ENCODE peak calls at places on chromosomes 13 and 19, in ten cellular contexts. M, C, X, B, L, R, E, Q, G and S are unnamed samples.
A peak's percentile ranks its signal among the peaks of the same experiment; 100 is the strongest.

GRCh38 chr19:16067205-16067938 is 8.9 kb upstream of the TPM4 start:
- DNase-seq in E (no peak), M (peak; percentile 94), R (no peak), G (peak; percentile 87), B (peak; percentile 69), C (peak; percentile 87), X (peak; percentile 60), L (peak; percentile 94), Q (peak; percentile 84), S (peak; percentile 91)

GRCh38 chr19:33227242-33227650 is 1.6 kb upstream of the SLC7A10 start:
- DNase-seq in G (peak; percentile 6), Q (no peak), L (no peak), E (no peak), C (no peak), M (peak; percentile 53), X (peak; percentile 34), R (no peak), B (no peak), S (peak; percentile 34)

GRCh38 chr19:12838182-12838890 is at the start of gene MAST1:
- DNase-seq in M (no peak), C (peak; percentile 68), B (no peak), E (peak; percentile 74), Q (no peak), R (peak; percentile 78), L (no peak), X (peak; percentile 51), G (no peak), S (no peak)

GRCh38 chr13:59038824-59039223 is 1124.9 kb downstream of the DIAPH3 start:
- DNase-seq in R (no peak), M (peak; percentile 74), L (no peak), C (no peak), B (no peak), E (no peak), X (no peak), G (peak; percentile 15), Q (no peak), S (no peak)

GRCh38 chr19:18093439-18094161 is 4.0 kb upstream of the MAST3 start:
- DNase-seq in M (no peak), B (no peak), C (peak; percentile 16), X (no peak), G (peak; percentile 20), Q (no peak), R (peak; percentile 54), L (no peak), E (peak; percentile 41), S (peak; percentile 33)

GRCh38 chr13:110403721-110404120 is 96.6 kb downstream of the COL4A2 start:
- DNase-seq in C (no peak), E (no peak), B (no peak), M (peak; percentile 83), R (no peak), L (no peak), Q (no peak), X (no peak), G (peak; percentile 67), S (no peak)

GRCh38 chr13:67267136-67267535 is 37.0 kb upstream of the PCDH9 start:
- DNase-seq in G (peak; percentile 35), Q (no peak), R (no peak), X (no peak), B (no peak), C (no peak), L (no peak), M (peak; percentile 78), E (no peak), S (peak; percentile 2)

GRCh38 chr19:44987148-44987675 is 14.1 kb upstream of the RELB start:
- DNase-seq in E (no peak), M (no peak), X (no peak), G (no peak), L (no peak), B (no peak), C (no peak), R (no peak), Q (no peak), S (no peak)

GRCh38 chr19:54418030-54418929 is 3.0 kb downstream of the TTYH1 start:
- DNase-seq in E (no peak), M (peak; percentile 22), X (no peak), G (peak; percentile 19), R (no peak), C (no peak), B (no peak), Q (no peak), L (no peak), S (peak; percentile 61)

GRCh38 chr19:1041835-1042685 is 2.2 kb downstream of the ABCA7 start:
- DNase-seq in M (no peak), B (no peak), G (no peak), R (peak; percentile 85), E (no peak), Q (no peak), L (peak; percentile 95), C (peak; percentile 95), X (peak; percentile 88), S (no peak)
- H3K4me3 ChIP-seq in M (no peak overlapping the region), B (no peak overlapping the region), G (no peak overlapping the region), R (peak overlapping the region; percentile 54), E (no peak overlapping the region), Q (no peak overlapping the region), L (no peak overlapping the region), C (no peak overlapping the region), X (peak overlapping the region; percentile 74), S (no peak overlapping the region)

DNA sequence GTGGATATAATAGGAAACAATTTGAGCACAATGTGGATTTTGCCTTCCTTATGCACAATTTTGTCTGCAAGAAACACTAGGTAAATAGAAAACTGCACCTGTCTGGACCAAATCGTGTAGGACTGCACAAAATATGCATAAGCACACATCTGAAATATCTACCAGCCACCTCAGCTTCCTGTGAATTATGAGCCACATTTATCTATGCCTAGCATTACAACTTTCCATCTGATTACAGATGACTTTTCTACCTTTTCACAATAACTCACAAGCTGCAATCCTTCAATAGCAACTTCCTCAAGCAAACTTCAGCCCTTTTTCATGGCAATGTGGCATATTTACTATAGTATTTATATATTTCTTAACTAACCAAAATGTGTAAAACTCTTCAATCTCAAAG is 5.7 kb upstream of the RFX2 start:
- DNase-seq in B (no peak), G (no peak), E (no peak), Q (no peak), X (no peak), R (no peak), C (no peak), L (no peak), M (no peak), S (no peak)
- TF ChIP-seq CTCF in B (no peak), G (no peak), E (no peak), Q (no peak), X (no peak), R (no peak), C (no peak), L (no peak), M (no peak), S (no peak)

GRCh38 chr13:40588101-40588500 is 78.3 kb downstream of the FOXO1 start:
- DNase-seq in C (no peak), R (no peak), E (no peak), M (no peak), X (no peak), B (no peak), G (no peak), Q (no peak), L (no peak), S (no peak)

GRCh38 chr13:40590112-40590862 is 76.2 kb downstream of the FOXO1 start:
- DNase-seq in X (no peak), L (no peak), Q (no peak), R (no peak), C (no peak), B (no peak), E (no peak), G (no peak), M (no peak), S (peak; percentile 40)

GRCh38 chr13:40592035-40592434 is 74.4 kb downstream of the FOXO1 start:
- DNase-seq in G (no peak), B (no peak), M (no peak), Q (no peak), E (no peak), X (no peak), L (no peak), C (no peak), R (no peak), S (no peak)

GRCh38 chr13:40591091-40591490 is 75.3 kb downstream of the FOXO1 start:
- DNase-seq in C (no peak), E (no peak), X (no peak), L (no peak), Q (no peak), R (no peak), G (no peak), B (no peak), M (no peak), S (no peak)

GRCh38 chr13:40589285-40590109 is 76.9 kb downstream of the FOXO1 start:
- DNase-seq in C (no peak), X (peak; percentile 62), M (peak; percentile 77), L (no peak), E (no peak), G (no peak), Q (no peak), R (peak; percentile 49), B (peak; percentile 16), S (peak; percentile 90)
- H3K4me3 ChIP-seq in C (no peak overlapping the region), X (peak overlapping the region; percentile 40), M (no peak overlapping the region), L (no peak overlapping the region), E (no peak overlapping the region), G (no peak overlapping the region), Q (peak overlapping the region; percentile 8), R (no peak overlapping the region), B (no peak overlapping the region), S (no peak overlapping the region)

GRCh38 chr19:49929611-49930482 is 543 bp upstream of the NUP62 start:
- DNase-seq in X (peak; percentile 95), E (peak; percentile 94), G (peak; percentile 97), L (peak; percentile 97), Q (peak; percentile 84), M (peak; percentile 94), B (peak; percentile 86), C (peak; percentile 91), R (peak; percentile 96), S (peak; percentile 99)
- TF ChIP-seq CTCF in X (no peak), E (peak; percentile 16), G (no peak), L (no peak), Q (no peak), M (peak; percentile 8), B (peak; percentile 0), C (no peak), R (no peak), S (no peak)

DNA sequence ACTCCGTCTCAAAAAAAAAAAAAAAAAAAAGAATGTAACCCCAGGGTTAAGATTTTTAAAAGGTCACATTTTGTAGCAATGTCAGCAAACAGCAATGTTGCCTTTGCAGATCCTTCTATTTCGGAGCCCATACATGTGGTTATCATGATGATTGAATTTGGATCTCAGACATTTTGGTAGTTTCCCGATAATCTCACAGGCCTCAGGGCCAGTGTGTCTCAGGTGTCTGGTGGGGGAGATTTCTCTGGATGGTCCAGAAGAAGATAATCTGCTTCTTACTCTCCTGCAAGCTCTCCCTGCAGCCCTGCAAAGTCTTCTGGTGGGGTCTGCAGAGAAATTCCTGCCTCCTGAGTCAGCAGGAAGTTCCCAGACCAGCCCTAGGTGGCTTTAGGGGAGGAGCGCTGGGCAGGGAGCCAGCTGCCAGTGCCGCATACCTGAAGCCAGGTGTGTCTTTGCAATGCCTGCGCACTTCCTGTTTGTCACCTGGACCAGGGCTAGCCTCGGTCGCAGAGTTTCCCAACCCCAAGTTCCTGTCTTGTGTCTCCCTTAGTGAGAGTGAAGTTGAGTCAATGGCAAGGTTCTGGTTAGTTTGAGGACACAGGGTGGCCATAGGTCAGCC is 1.4 kb downstream of the SH2D3A start:
- DNase-seq in G (no peak), X (no peak), Q (no peak), C (peak; percentile 95), M (no peak), B (no peak), E (peak; percentile 91), R (no peak), L (peak; percentile 94), S (no peak)
- H3K4me3 ChIP-seq in G (no peak overlapping the region), X (no peak overlapping the region), Q (no peak overlapping the region), C (no peak overlapping the region), M (no peak overlapping the region), B (no peak overlapping the region), E (peak overlapping the region; percentile 80), R (no peak overlapping the region), L (no peak overlapping the region), S (no peak overlapping the region)